ENCODE peak calls at places on chromosomes 4 and X, in six cellular contexts. A, P, I, V, B and S are unnamed samples.

GRCh38 chr4:104490096-104490769 is 4.5 kb downstream of the CXXC4 start:
- DNase-seq in A (peak), P (no peak), I (no peak), V (peak), B (no peak), S (no peak)

GRCh38 chr4:155703486-155704227 is 37.0 kb downstream of the GUCY1A1 start:
- DNase-seq in A (no peak), P (no peak), I (no peak), V (peak), B (no peak), S (no peak)

GRCh38 chrX:25337841-25338240 is 322.1 kb upstream of the ARX start:
- DNase-seq in A (no peak), P (no peak), I (no peak), V (no peak), B (no peak), S (no peak)

GRCh38 chrX:2351321-2351720 is 149.5 kb downstream of the DHRSX start:
- DNase-seq in A (no peak), P (no peak), I (peak), V (no peak), B (no peak), S (no peak)

GRCh38 chr4:15893967-15894366 is 44.6 kb downstream of the FGFBP1 start:
- DNase-seq in A (no peak), P (no peak), I (peak), V (no peak), B (no peak), S (peak)

GRCh38 chr4:94548571-94548970 is 96.8 kb downstream of the PDLIM5 start:
- DNase-seq in A (no peak), P (no peak), I (peak), V (no peak), B (no peak), S (peak)

GRCh38 chr4:39036172-39036571 is 4.0 kb upstream of the TMEM156 start:
- DNase-seq in A (no peak), P (no peak), I (peak), V (no peak), B (no peak), S (no peak)

GRCh38 chr4:153676984-153677383 is 7.1 kb upstream of the TLR2 start:
- DNase-seq in A (no peak), P (no peak), I (peak), V (no peak), B (no peak), S (peak)

GRCh38 chr4:80115368-80116181 is 42.5 kb upstream of the ANTXR2 start:
- DNase-seq in A (no peak), P (no peak), I (no peak), V (no peak), B (no peak), S (no peak)

GRCh38 chr4:80178964-80179363 is 18.3 kb upstream of the PRDM8 start:
- DNase-seq in A (no peak), P (no peak), I (no peak), V (no peak), B (no peak), S (no peak)

GRCh38 chrX:133586443-133586842 is 171.2 kb upstream of the GPC4 start:
- DNase-seq in A (no peak), P (no peak), I (no peak), V (no peak), B (no peak), S (no peak)

GRCh38 chrX:136646602-136647239 is 1.2 kb upstream of the CD40LG start:
- DNase-seq in A (no peak), P (no peak), I (no peak), V (no peak), B (no peak), S (no peak)

GRCh38 chr4:105236917-105237311 is 90.2 kb downstream of the TET2 start:
- DNase-seq in A (no peak), P (no peak), I (no peak), V (no peak), B (no peak), S (no peak)

GRCh38 chr4:1753692-1754311 is 32.5 kb downstream of the TACC3 start:
- DNase-seq in A (no peak), P (no peak), I (no peak), V (no peak), B (no peak), S (no peak)

GRCh38 chrX:68599256-68600152 is 48.0 kb upstream of the STARD8 start:
- DNase-seq in A (no peak), P (no peak), I (peak), V (no peak), B (no peak), S (no peak)

GRCh38 chrX:119266364-119266995 is 30.4 kb downstream of the PGRMC1 start:
- DNase-seq in A (peak), P (no peak), I (peak), V (no peak), B (no peak), S (peak)

GRCh38 chr4:183857040-183857439 is 48.1 kb upstream of the STOX2 start:
- DNase-seq in A (no peak), P (no peak), I (no peak), V (no peak), B (no peak), S (no peak)

GRCh38 chr4:122833999-122834398 is 7.4 kb downstream of the FGF2 start:
- DNase-seq in A (no peak), P (no peak), I (no peak), V (no peak), B (no peak), S (no peak)

GRCh38 chr4:57410331-57411052 is 300.3 kb upstream of the IGFBP7 start:
- DNase-seq in A (no peak), P (peak), I (no peak), V (no peak), B (peak), S (no peak)

GRCh38 chr4:153789741-153790651 is 1.1 kb upstream of the SFRP2 start:
- DNase-seq in A (no peak), P (no peak), I (no peak), V (no peak), B (no peak), S (no peak)

GRCh38 chrX:15465347-15465746 is 27.8 kb downstream of the PIR start:
- DNase-seq in A (no peak), P (no peak), I (no peak), V (peak), B (no peak), S (no peak)

GRCh38 chrX:48468693-48469691 is 1.1 kb downstream of the SLC38A5 start:
- DNase-seq in A (no peak), P (no peak), I (no peak), V (peak), B (no peak), S (no peak)